ENCODE peak calls at places on chromosomes 1 and 21, in seven cellular contexts. U is stimulated activated CD4-positive, alpha-beta T cell treated with anti-CD3 and anti-CD28 coated beads, Interleukin-2, amount 100 ng/mL, for 4 hours; F is activated naive CD4-positive, alpha-beta T cell treated with Interleukin-2 at 50 U/mL for 16 hours; P is astrocyte of the spinal cord; C is NAMALWA; R is omental fat pad; Z is stimulated activated naive CD8-positive, alpha-beta T cell treated with anti-CD3 and anti-CD28 coated beads, Interleukin-15, Interleukin-2, amounts not matched to agents 100 U/mL and 50 U/mL, for 24 hours. I is an unnamed sample.

GRCh38 chr1:177864530-177865305 is 105.1 kb downstream of the SEC16B start:
- DNase-seq in U (no peak), F (no peak), P (no peak), C (no peak), R (no peak), Z (no peak), I (no peak)

GRCh38 chr1:215720121-215720520 is 153.0 kb downstream of the KCTD3 start:
- DNase-seq in U (no peak), F (no peak), P (no peak), C (no peak), R (no peak), Z (no peak), I (no peak)

GRCh38 chr1:184888505-184888904 is 85.8 kb downstream of the NIBAN1 start:
- DNase-seq in U (no peak), F (no peak), P (peak; percentile 71), C (no peak), R (no peak), Z (no peak), I (no peak)

GRCh38 chr1:156480411-156481192 is 20.0 kb downstream of the MEF2D start:
- DNase-seq in U (peak; percentile 72), F (peak; percentile 77), P (peak; percentile 26), C (peak; percentile 92), R (no peak), Z (peak; percentile 85), I (peak; percentile 54)

GRCh38 chr21:36059823-36060158 is 535 bp downstream of the SETD4 start:
- DNase-seq in U (no peak), F (no peak), P (no peak), C (no peak), R (peak; percentile 30), Z (peak; percentile 39), I (no peak)

GRCh38 chr1:185969028-185969427 is 234.8 kb downstream of the HMCN1 start:
- DNase-seq in U (no peak), F (no peak), P (peak; percentile 61), C (no peak), R (no peak), Z (no peak), I (no peak)

GRCh38 chr21:46500224-46500861 is 41.7 kb downstream of the DIP2A start:
- DNase-seq in U (no peak), F (no peak), P (peak; percentile 51), C (no peak), R (no peak), Z (no peak), I (no peak)

GRCh38 chr1:53391982-53392381 is 64.1 kb upstream of the LRP8 start:
- DNase-seq in U (no peak), F (no peak), P (no peak), C (no peak), R (no peak), Z (no peak), I (no peak)

GRCh38 chr1:159282118-159282517 is 20.0 kb upstream of the FCER1A start:
- DNase-seq in U (no peak), F (no peak), P (no peak), C (no peak), R (no peak), Z (no peak), I (no peak)

GRCh38 chr21:45392206-45392971 is 12.6 kb upstream of the COL18A1 start:
- DNase-seq in U (no peak), F (no peak), P (no peak), C (no peak), R (no peak), Z (no peak), I (no peak)

GRCh38 chr1:46757256-46757955 is 38.5 kb upstream of the EFCAB14 start:
- DNase-seq in U (no peak), F (no peak), P (no peak), C (no peak), R (no peak), Z (no peak), I (no peak)

GRCh38 chr1:160904783-160905616 is 20.0 kb upstream of the ITLN1 start:
- DNase-seq in U (no peak), F (no peak), P (no peak), C (no peak), R (no peak), Z (no peak), I (no peak)

GRCh38 chr1:223811634-223812101 is 34.1 kb downstream of the TP53BP2 start:
- DNase-seq in U (no peak), F (no peak), P (peak; percentile 61), C (peak; percentile 54), R (no peak), Z (no peak), I (no peak)

GRCh38 chr21:45588086-45588825 is 46.0 kb upstream of the SLC19A1 start:
- DNase-seq in U (no peak), F (no peak), P (no peak), C (no peak), R (no peak), Z (no peak), I (no peak)

GRCh38 chr1:1014896-1015681 is 1.8 kb downstream of the ISG15 start:
- DNase-seq in U (no peak), F (no peak), P (no peak), C (peak; percentile 64), R (no peak), Z (peak; percentile 55), I (no peak)

GRCh38 chr1:169866577-169866976 is 27.1 kb downstream of the SCYL3 start:
- DNase-seq in U (no peak), F (no peak), P (no peak), C (no peak), R (no peak), Z (no peak), I (no peak)

GRCh38 chr1:202367200-202367742 is 18.8 kb downstream of the PPP1R12B start:
- DNase-seq in U (no peak), F (no peak), P (no peak), C (no peak), R (no peak), Z (no peak), I (no peak)

GRCh38 chr1:116732726-116733125 is 21.5 kb upstream of the CD2 start:
- DNase-seq in U (no peak), F (no peak), P (no peak), C (no peak), R (no peak), Z (no peak), I (no peak)

GRCh38 chr1:30627206-30627605 is 96.2 kb downstream of the MATN1 start:
- DNase-seq in U (no peak), F (no peak), P (no peak), C (no peak), R (no peak), Z (no peak), I (no peak)

GRCh38 chr1:179883040-179883501 is 986 bp downstream of the TOR1AIP1 start:
- DNase-seq in U (no peak), F (no peak), P (no peak), C (peak; percentile 81), R (no peak), Z (no peak), I (no peak)

GRCh38 chr1:115980998-115981993 is 5.0 kb downstream of the SLC22A15 start:
- DNase-seq in U (no peak), F (no peak), P (peak; percentile 41), C (peak; percentile 52), R (no peak), Z (peak; percentile 13), I (no peak)

GRCh38 chr1:2909797-2910196 is 108.3 kb upstream of the TTC34 start:
- DNase-seq in U (no peak), F (no peak), P (no peak), C (no peak), R (no peak), Z (no peak), I (no peak)

GRCh38 chr1:54312874-54313316 is 93.3 kb downstream of the SSBP3 start:
- DNase-seq in U (no peak), F (no peak), P (peak; percentile 72), C (no peak), R (no peak), Z (no peak), I (no peak)

GRCh38 chr1:32427264-32427963 is 33.2 kb upstream of the BSDC1 start:
- DNase-seq in U (no peak), F (no peak), P (no peak), C (no peak), R (no peak), Z (no peak), I (no peak)

GRCh38 chr21:36125513-36126121 is 9.3 kb upstream of the CBR3 start:
- DNase-seq in U (peak; percentile 28), F (peak; percentile 62), P (peak; percentile 62), C (peak; percentile 75), R (peak; percentile 56), Z (peak; percentile 64), I (peak; percentile 37)

GRCh38 chr1:225987491-225988316 is 11.4 kb downstream of the SDE2 start:
- DNase-seq in U (no peak), F (no peak), P (peak; percentile 53), C (peak; percentile 72), R (no peak), Z (no peak), I (no peak)

GRCh38 chr1:210588357-210588756 is 259.7 kb downstream of the HHAT start:
- DNase-seq in U (no peak), F (no peak), P (no peak), C (no peak), R (no peak), Z (no peak), I (no peak)

GRCh38 chr1:214319930-214320329 is 39.0 kb downstream of the SMYD2 start:
- DNase-seq in U (no peak), F (no peak), P (no peak), C (no peak), R (no peak), Z (no peak), I (no peak)

GRCh38 chr1:167631987-167632680 is 2.1 kb downstream of the RCSD1 start:
- DNase-seq in U (no peak), F (peak; percentile 46), P (no peak), C (peak; percentile 71), R (no peak), Z (peak; percentile 45), I (peak; percentile 21)

GRCh38 chr21:34187935-34188334 is 114.6 kb downstream of the MRPS6 start:
- DNase-seq in U (no peak), F (no peak), P (peak; percentile 57), C (no peak), R (no peak), Z (no peak), I (no peak)

GRCh38 chr1:12478612-12478985 is 139.4 kb downstream of the DHRS3 start:
- DNase-seq in U (no peak), F (peak; percentile 19), P (no peak), C (no peak), R (no peak), Z (peak; percentile 52), I (no peak)

GRCh38 chr1:204735042-204735441 is 49.5 kb upstream of the LRRN2 start:
- DNase-seq in U (no peak), F (no peak), P (no peak), C (no peak), R (no peak), Z (no peak), I (no peak)

GRCh38 chr1:209367031-209367813 is 216.3 kb upstream of the CAMK1G start:
- DNase-seq in U (no peak), F (no peak), P (peak; percentile 59), C (no peak), R (no peak), Z (no peak), I (no peak)

GRCh38 chr1:93964777-93965200 is 55.6 kb upstream of the GCLM start:
- DNase-seq in U (no peak), F (no peak), P (peak; percentile 40), C (no peak), R (no peak), Z (no peak), I (no peak)

GRCh38 chr1:225406976-225407725 is 20.7 kb downstream of the LBR start:
- DNase-seq in U (no peak), F (no peak), P (no peak), C (no peak), R (no peak), Z (no peak), I (no peak)

I was measured in T-helper 2 cell treated with Interferon-gamma antibody and Interleukin-4, amounts not matched to agents 5 μg/mL and 100 μg/mL, for 36 hours.